ENCODE peak calls at places on chromosome X, in nine cellular contexts. One of them, this sample, is unnamed.

GRCh38 chrX:109704563-109704962 is 28.5 kb downstream of the ACSL4 start:
- DNase-seq in AG08396: no peak
- DNase-seq in left colon: no peak
- DNase-seq in IMR-90: no peak
- DNase-seq in AG04450: no peak
- DNase-seq in iPS-NIHi11: no peak
- DNase-seq in central memory CD4-positive, alpha-beta T cell: no peak
- DNase-seq in HFFc6: no peak
- DNase-seq in activated CD4-positive, alpha-beta T cell treated with anti-CD3 and anti-CD28 coated beads, Interleukin-2, amount 10 ng/mL, durations not matched to agents 7 days and 5 days: no peak
- DNase-seq in this sample: no peak

GRCh38 chrX:135086197-135086854 is 34.0 kb downstream of the ETDB start:
- DNase-seq in AG08396: peak
- DNase-seq in left colon: no peak
- DNase-seq in IMR-90: peak
- DNase-seq in AG04450: peak
- DNase-seq in iPS-NIHi11: peak
- DNase-seq in central memory CD4-positive, alpha-beta T cell: peak
- DNase-seq in HFFc6: peak
- DNase-seq in activated CD4-positive, alpha-beta T cell treated with anti-CD3 and anti-CD28 coated beads, Interleukin-2, amount 10 ng/mL, durations not matched to agents 7 days and 5 days: peak
- DNase-seq in this sample: no peak

GRCh38 chrX:46710425-46710824 is 48.5 kb downstream of the SLC9A7 start:
- DNase-seq in AG08396: no peak
- DNase-seq in left colon: no peak
- DNase-seq in IMR-90: peak
- DNase-seq in AG04450: no peak
- DNase-seq in iPS-NIHi11: no peak
- DNase-seq in central memory CD4-positive, alpha-beta T cell: no peak
- DNase-seq in HFFc6: peak
- DNase-seq in activated CD4-positive, alpha-beta T cell treated with anti-CD3 and anti-CD28 coated beads, Interleukin-2, amount 10 ng/mL, durations not matched to agents 7 days and 5 days: no peak
- DNase-seq in this sample: no peak

GRCh38 chrX:84747516-84747915 is 245.3 kb upstream of the HDX start:
- DNase-seq in AG08396: no peak
- DNase-seq in left colon: no peak
- DNase-seq in IMR-90: no peak
- DNase-seq in AG04450: no peak
- DNase-seq in iPS-NIHi11: no peak
- DNase-seq in central memory CD4-positive, alpha-beta T cell: no peak
- DNase-seq in HFFc6: no peak
- DNase-seq in activated CD4-positive, alpha-beta T cell treated with anti-CD3 and anti-CD28 coated beads, Interleukin-2, amount 10 ng/mL, durations not matched to agents 7 days and 5 days: no peak
- DNase-seq in this sample: no peak

GRCh38 chrX:6707497-6707896 is 172.6 kb upstream of the VCX3A start:
- DNase-seq in AG08396: no peak
- DNase-seq in left colon: no peak
- DNase-seq in IMR-90: no peak
- DNase-seq in AG04450: no peak
- DNase-seq in iPS-NIHi11: no peak
- DNase-seq in central memory CD4-positive, alpha-beta T cell: no peak
- DNase-seq in HFFc6: no peak
- DNase-seq in activated CD4-positive, alpha-beta T cell treated with anti-CD3 and anti-CD28 coated beads, Interleukin-2, amount 10 ng/mL, durations not matched to agents 7 days and 5 days: no peak
- DNase-seq in this sample: no peak

GRCh38 chrX:70168238-70169188 is 8.8 kb upstream of the DGAT2L6 start:
- DNase-seq in AG08396: peak
- DNase-seq in left colon: no peak
- DNase-seq in IMR-90: peak
- DNase-seq in AG04450: peak
- DNase-seq in iPS-NIHi11: peak
- DNase-seq in central memory CD4-positive, alpha-beta T cell: no peak
- DNase-seq in HFFc6: peak
- DNase-seq in activated CD4-positive, alpha-beta T cell treated with anti-CD3 and anti-CD28 coated beads, Interleukin-2, amount 10 ng/mL, durations not matched to agents 7 days and 5 days: no peak
- DNase-seq in this sample: no peak

GRCh38 chrX:37818031-37818430 is 29.3 kb downstream of the DYNLT3 start:
- DNase-seq in AG08396: no peak
- DNase-seq in left colon: no peak
- DNase-seq in IMR-90: no peak
- DNase-seq in AG04450: no peak
- DNase-seq in iPS-NIHi11: no peak
- DNase-seq in central memory CD4-positive, alpha-beta T cell: no peak
- DNase-seq in HFFc6: no peak
- DNase-seq in activated CD4-positive, alpha-beta T cell treated with anti-CD3 and anti-CD28 coated beads, Interleukin-2, amount 10 ng/mL, durations not matched to agents 7 days and 5 days: no peak
- DNase-seq in this sample: no peak

GRCh38 chrX:111867236-111867635 is 8.7 kb upstream of the TRPC5OS start:
- DNase-seq in AG08396: no peak
- DNase-seq in left colon: no peak
- DNase-seq in IMR-90: no peak
- DNase-seq in AG04450: no peak
- DNase-seq in iPS-NIHi11: no peak
- DNase-seq in central memory CD4-positive, alpha-beta T cell: no peak
- DNase-seq in HFFc6: no peak
- DNase-seq in activated CD4-positive, alpha-beta T cell treated with anti-CD3 and anti-CD28 coated beads, Interleukin-2, amount 10 ng/mL, durations not matched to agents 7 days and 5 days: no peak
- DNase-seq in this sample: no peak

GRCh38 chrX:86914569-86914968 is 603.0 kb upstream of the KLHL4 start:
- DNase-seq in AG08396: no peak
- DNase-seq in left colon: no peak
- DNase-seq in IMR-90: no peak
- DNase-seq in AG04450: no peak
- DNase-seq in iPS-NIHi11: no peak
- DNase-seq in central memory CD4-positive, alpha-beta T cell: no peak
- DNase-seq in HFFc6: no peak
- DNase-seq in activated CD4-positive, alpha-beta T cell treated with anti-CD3 and anti-CD28 coated beads, Interleukin-2, amount 10 ng/mL, durations not matched to agents 7 days and 5 days: no peak
- DNase-seq in this sample: no peak

GRCh38 chrX:2696698-2697215 is 5.7 kb downstream of the CD99 start:
- DNase-seq in AG08396: peak
- DNase-seq in left colon: no peak
- DNase-seq in IMR-90: peak
- DNase-seq in AG04450: peak
- DNase-seq in iPS-NIHi11: no peak
- DNase-seq in central memory CD4-positive, alpha-beta T cell: peak
- DNase-seq in HFFc6: peak
- DNase-seq in activated CD4-positive, alpha-beta T cell treated with anti-CD3 and anti-CD28 coated beads, Interleukin-2, amount 10 ng/mL, durations not matched to agents 7 days and 5 days: peak
- DNase-seq in this sample: peak

GRCh38 chrX:134632386-134632785 is 25.9 kb downstream of the PLAC1 start:
- DNase-seq in AG08396: no peak
- DNase-seq in left colon: no peak
- DNase-seq in IMR-90: no peak
- DNase-seq in AG04450: no peak
- DNase-seq in iPS-NIHi11: no peak
- DNase-seq in central memory CD4-positive, alpha-beta T cell: no peak
- DNase-seq in HFFc6: no peak
- DNase-seq in activated CD4-positive, alpha-beta T cell treated with anti-CD3 and anti-CD28 coated beads, Interleukin-2, amount 10 ng/mL, durations not matched to agents 7 days and 5 days: no peak
- DNase-seq in this sample: no peak

GRCh38 chrX:154799554-154800348 is 5.5 kb downstream of the MPP1 start:
- DNase-seq in AG08396: peak
- DNase-seq in left colon: peak
- DNase-seq in IMR-90: peak
- DNase-seq in AG04450: no peak
- DNase-seq in iPS-NIHi11: peak
- DNase-seq in central memory CD4-positive, alpha-beta T cell: no peak
- DNase-seq in HFFc6: no peak
- DNase-seq in activated CD4-positive, alpha-beta T cell treated with anti-CD3 and anti-CD28 coated beads, Interleukin-2, amount 10 ng/mL, durations not matched to agents 7 days and 5 days: no peak
- DNase-seq in this sample: peak

GRCh38 chrX:17521871-17522693 is 147.1 kb downstream of the NHS start:
- DNase-seq in AG08396: peak
- DNase-seq in left colon: no peak
- DNase-seq in IMR-90: peak
- DNase-seq in AG04450: no peak
- DNase-seq in iPS-NIHi11: peak
- DNase-seq in central memory CD4-positive, alpha-beta T cell: no peak
- DNase-seq in HFFc6: no peak
- DNase-seq in activated CD4-positive, alpha-beta T cell treated with anti-CD3 and anti-CD28 coated beads, Interleukin-2, amount 10 ng/mL, durations not matched to agents 7 days and 5 days: no peak
- DNase-seq in this sample: no peak

GRCh38 chrX:112642349-112642748 is 37.4 kb downstream of the LHFPL1 start:
- DNase-seq in AG08396: peak
- DNase-seq in left colon: no peak
- DNase-seq in IMR-90: peak
- DNase-seq in AG04450: peak
- DNase-seq in iPS-NIHi11: peak
- DNase-seq in central memory CD4-positive, alpha-beta T cell: peak
- DNase-seq in HFFc6: peak
- DNase-seq in activated CD4-positive, alpha-beta T cell treated with anti-CD3 and anti-CD28 coated beads, Interleukin-2, amount 10 ng/mL, durations not matched to agents 7 days and 5 days: peak
- DNase-seq in this sample: no peak

GRCh38 chrX:107000013-107000515 is at the start of gene MORC4:
- DNase-seq in AG08396: peak
- DNase-seq in left colon: peak
- DNase-seq in IMR-90: peak
- DNase-seq in AG04450: peak
- DNase-seq in iPS-NIHi11: peak
- DNase-seq in central memory CD4-positive, alpha-beta T cell: peak
- DNase-seq in HFFc6: peak
- DNase-seq in activated CD4-positive, alpha-beta T cell treated with anti-CD3 and anti-CD28 coated beads, Interleukin-2, amount 10 ng/mL, durations not matched to agents 7 days and 5 days: peak
- DNase-seq in this sample: peak

GRCh38 chrX:2572740-2573139 is 72.0 kb upstream of the DHRSX start:
- DNase-seq in AG08396: peak
- DNase-seq in left colon: no peak
- DNase-seq in IMR-90: no peak
- DNase-seq in AG04450: no peak
- DNase-seq in iPS-NIHi11: peak
- DNase-seq in central memory CD4-positive, alpha-beta T cell: no peak
- DNase-seq in HFFc6: no peak
- DNase-seq in activated CD4-positive, alpha-beta T cell treated with anti-CD3 and anti-CD28 coated beads, Interleukin-2, amount 10 ng/mL, durations not matched to agents 7 days and 5 days: no peak
- DNase-seq in this sample: no peak

This sample was measured in pulmonary artery endothelial cell.